ENCODE peak calls at places on chromosomes 16 and 17, in five cellular contexts. J is activated naive CD4-positive, alpha-beta T cell; Q is nucleus accumbens; F is NCI-H187; O is mesothelial cell of epicardium. K is an unnamed sample.

GRCh38 chr16:72877374-72878028 is 170.4 kb downstream of the ZFHX3 start:
- DNase-seq in O (no peak), F (no peak), Q (no peak), J (no peak), K (peak)

GRCh38 chr16:58451945-58452401 is 48.0 kb upstream of the NDRG4 start:
- DNase-seq in O (no peak), F (no peak), Q (no peak), J (no peak), K (no peak)

GRCh38 chr16:80198995-80199299 is 341.8 kb upstream of the DYNLRB2 start:
- DNase-seq in J (no peak), O (no peak), F (no peak), Q (no peak), K (no peak)

GRCh38 chr16:14462811-14463210 is 167.2 kb downstream of the PARN start:
- DNase-seq in F (no peak), J (no peak), Q (no peak), O (no peak), K (no peak)

GRCh38 chr16:35310999-35311398 is 1851.6 kb downstream of the TP53TG3F start:
- DNase-seq in J (no peak), O (no peak), F (no peak), Q (no peak), K (no peak)

GRCh38 chr16:76389126-76389525 is 111.9 kb downstream of the CNTNAP4 start:
- DNase-seq in O (no peak), J (no peak), Q (no peak), F (no peak), K (no peak)

GRCh38 chr17:41678907-41679739 is 9.6 kb upstream of the EIF1 start:
- DNase-seq in Q (no peak), F (no peak), O (no peak), J (no peak), K (no peak)

GRCh38 chr16:88747588-88748301 is 37.3 kb downstream of the PIEZO1 start:
- DNase-seq in O (no peak), F (no peak), Q (no peak), J (no peak), K (no peak)

GRCh38 chr17:74677558-74678466 is 34.9 kb downstream of the CD300LF start:
- DNase-seq in J (no peak), F (peak), O (no peak), Q (no peak), K (no peak)

GRCh38 chr16:57736419-57737281 is 1.1 kb downstream of the KATNB1 start:
- DNase-seq in F (no peak), O (no peak), J (peak), Q (peak), K (no peak)

GRCh38 chr16:51022852-51023251 is 128.2 kb downstream of the SALL1 start:
- DNase-seq in O (no peak), J (no peak), F (no peak), Q (no peak), K (no peak)

GRCh38 chr16:17724242-17724898 is 253.6 kb upstream of the XYLT1 start:
- DNase-seq in F (no peak), O (no peak), Q (no peak), J (no peak), K (no peak)

GRCh38 chr17:55770220-55770870 is 19.5 kb downstream of the PCTP start:
- DNase-seq in O (no peak), Q (no peak), J (no peak), F (peak), K (peak)

GRCh38 chr16:1220841-1221627 is 4.0 kb downstream of the TPSG1 start:
- DNase-seq in Q (no peak), F (no peak), O (no peak), J (no peak), K (no peak)

GRCh38 chr17:9615486-9615885 is 29.8 kb upstream of the USP43 start:
- DNase-seq in Q (no peak), O (no peak), F (no peak), J (no peak), K (no peak)

GRCh38 chr17:42399948-42400843 is 12.0 kb upstream of the STAT3 start:
- DNase-seq in Q (no peak), O (no peak), J (no peak), F (no peak), K (no peak)

GRCh38 chr17:79305831-79306687 is 231.4 kb downstream of the ENGASE start:
- DNase-seq in J (no peak), Q (no peak), F (no peak), O (no peak), K (peak)

GRCh38 chr16:67862623-67863583 is 9.9 kb upstream of the EDC4 start:
- DNase-seq in F (no peak), J (no peak), O (no peak), Q (no peak), K (no peak)

GRCh38 chr17:7580631-7581554 is 1.5 kb downstream of the CD68 start:
- DNase-seq in F (no peak), Q (no peak), J (no peak), O (no peak), K (no peak)

GRCh38 chr16:49644143-49644460 is 211.8 kb downstream of the ZNF423 start:
- DNase-seq in Q (no peak), O (no peak), F (no peak), J (no peak), K (no peak)

GRCh38 chr17:62565817-62566216 is 61.7 kb upstream of the MRC2 start:
- DNase-seq in J (no peak), F (no peak), Q (no peak), O (no peak), K (no peak)

GRCh38 chr16:51987519-51987918 is 559.4 kb downstream of the TOX3 start:
- DNase-seq in F (no peak), Q (no peak), O (no peak), J (no peak), K (no peak)

GRCh38 chr17:75724016-75725003 is 3.1 kb downstream of the ITGB4 start:
- DNase-seq in F (no peak), Q (no peak), J (no peak), O (no peak), K (no peak)

GRCh38 chr17:45432405-45433113 is at the start of gene ARHGAP27:
- DNase-seq in Q (no peak), F (no peak), O (no peak), J (no peak), K (no peak)

GRCh38 chr16:86823125-86823524 is 244.8 kb downstream of the FOXL1 start:
- DNase-seq in F (no peak), J (no peak), O (no peak), Q (no peak), K (no peak)

K was measured in frontal cortex.